ENCODE peak calls at places on chromosomes 4 and X, in nine cellular contexts. S is Peyer's patch, B is A549, C is tibial nerve, P is esophagus squamous epithelium, T is gastrocnemius medialis, X is right lobe of liver, N is stomach, G is erythroblast. K is an unnamed sample.

GRCh38 chr4:3464349-3464905 is 1.3 kb downstream of the DOK7 start:
- DNase-seq in C (no peak), B (no peak), G (no peak), X (no peak), N (no peak), S (no peak), T (no peak), P (no peak), K (no peak)

GRCh38 chrX:108312938-108313337 is 125.3 kb downstream of the COL4A6 start:
- DNase-seq in S (no peak), G (no peak), X (peak), N (peak), C (no peak), T (peak), B (peak), P (no peak), K (peak)

GRCh38 chrX:106917830-106918500 is 2.2 kb upstream of the CLDN2 start:
- DNase-seq in G (no peak), C (no peak), S (no peak), T (no peak), X (no peak), B (peak), P (no peak), N (no peak), K (no peak)

GRCh38 chr4:184812651-184813181 is 13.1 kb downstream of the ACSL1 start:
- DNase-seq in N (no peak), X (no peak), T (no peak), P (no peak), B (no peak), G (no peak), S (no peak), C (no peak), K (no peak)

GRCh38 chr4:84750260-84750955 is 167.5 kb downstream of the CDS1 start:
- DNase-seq in P (no peak), G (peak), T (no peak), X (no peak), S (no peak), C (no peak), N (no peak), B (peak), K (no peak)

GRCh38 chr4:124915073-124915472 is 202.5 kb upstream of the ANKRD50 start:
- DNase-seq in T (no peak), N (no peak), S (no peak), X (no peak), B (no peak), P (no peak), C (no peak), G (no peak), K (no peak)

GRCh38 chrX:21373637-21374162 is 518 bp upstream of the CNKSR2 start:
- DNase-seq in P (no peak), B (peak), C (no peak), N (no peak), S (peak), X (no peak), T (no peak), G (no peak), K (no peak)

GRCh38 chrX:153557618-153558017 is 40.2 kb downstream of the ATP2B3 start:
- DNase-seq in S (no peak), C (no peak), G (no peak), N (no peak), X (no peak), B (no peak), T (no peak), P (no peak), K (no peak)

GRCh38 chr4:53098681-53099121 is 236.6 kb downstream of the RASL11B start:
- DNase-seq in C (no peak), G (no peak), N (no peak), T (no peak), B (no peak), P (no peak), X (no peak), S (no peak), K (no peak)

GRCh38 chr4:26862381-26862915 is 1.8 kb downstream of the STIM2 start:
- DNase-seq in N (no peak), T (no peak), S (no peak), P (no peak), C (no peak), G (no peak), B (no peak), X (no peak), K (no peak)

GRCh38 chr4:138595731-138596465 is 353.7 kb upstream of the SLC7A11 start:
- DNase-seq in B (no peak), T (no peak), N (no peak), S (no peak), C (no peak), X (no peak), P (no peak), G (no peak), K (no peak)

GRCh38 chrX:111375747-111376146 is 36.2 kb downstream of the DCX start:
- DNase-seq in N (no peak), B (no peak), G (no peak), X (no peak), P (no peak), T (no peak), S (no peak), C (no peak), K (no peak)

GRCh38 chrX:123884809-123885408 is 25.1 kb downstream of the XIAP start:
- DNase-seq in P (no peak), N (no peak), C (no peak), S (peak), T (no peak), G (peak), X (no peak), B (peak), K (no peak)

GRCh38 chr4:183142566-183143545 is 43.8 kb downstream of the WWC2 start:
- DNase-seq in N (peak), B (no peak), T (peak), G (peak), X (peak), P (no peak), S (no peak), C (no peak), K (peak)

GRCh38 chr4:126820631-126821030 is 812.1 kb upstream of the INTU start:
- DNase-seq in X (no peak), C (no peak), B (no peak), N (no peak), G (no peak), T (no peak), P (no peak), S (no peak), K (no peak)

GRCh38 chrX:47297874-47298273 is 65.1 kb downstream of the USP11 start:
- DNase-seq in S (no peak), X (no peak), B (no peak), G (no peak), N (peak), P (no peak), C (no peak), T (no peak), K (peak)

GRCh38 chr4:152810715-152811287 is 31.0 kb downstream of the ARFIP1 start:
- DNase-seq in X (no peak), T (no peak), N (no peak), P (no peak), C (no peak), G (no peak), S (no peak), B (no peak), K (no peak)

GRCh38 chrX:46408553-46409407 is 136.4 kb downstream of the ZNF674 start:
- DNase-seq in C (peak), G (peak), B (peak), P (no peak), T (no peak), N (peak), S (peak), X (peak), K (peak)

GRCh38 chrX:44002569-44002968 is 29.4 kb upstream of the NDP start:
- DNase-seq in P (no peak), G (no peak), C (no peak), N (no peak), X (no peak), B (no peak), S (no peak), T (no peak), K (no peak)

DNA sequence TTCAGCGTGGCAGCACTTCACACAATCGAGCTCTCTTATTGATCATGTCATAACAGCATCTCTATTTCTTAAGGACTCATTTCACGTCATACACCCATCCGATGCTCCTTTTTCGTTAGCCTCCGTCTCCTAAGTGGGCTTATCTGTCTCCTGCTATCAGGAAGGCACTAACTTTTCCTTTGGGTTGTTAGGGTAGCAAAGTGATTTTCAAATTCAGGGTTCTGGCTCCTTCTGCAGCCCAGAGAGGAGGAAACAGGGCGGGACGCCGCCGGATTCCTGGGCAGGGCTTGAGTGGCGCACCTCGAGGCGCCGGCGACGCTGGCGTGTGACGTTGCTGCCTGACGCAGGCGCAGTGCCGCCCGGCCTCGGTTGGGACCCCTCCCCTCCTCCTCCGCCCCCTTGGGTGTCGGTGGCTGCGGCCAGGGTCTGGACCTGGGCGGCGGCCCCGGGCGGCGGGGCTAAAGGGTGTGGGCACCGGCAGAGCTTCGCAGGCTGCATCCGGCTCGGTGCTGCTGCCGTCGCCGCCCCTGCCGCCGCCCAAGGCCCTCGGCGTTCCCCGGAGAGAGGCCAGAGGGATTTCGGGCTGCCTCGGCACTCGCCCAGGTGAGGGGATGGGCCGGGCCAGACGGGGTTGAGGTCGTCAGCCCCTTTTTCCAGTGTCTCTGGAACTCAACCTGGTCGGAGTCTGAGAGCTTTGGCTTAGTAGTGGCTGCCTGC is at the start of gene BLTP1:
- DNase-seq in G (peak), X (peak), P (peak), N (peak), B (peak), T (peak), C (peak), S (peak), K (peak)
- TF ChIP-seq POLR2A in G (peak), X (peak), P (peak), N (no peak), B (peak), T (peak), C (peak), S (peak), K (no peak)

GRCh38 chr4:99894998-99895397 is 771 bp upstream of the LAMTOR3 start:
- DNase-seq in P (no peak), B (no peak), S (peak), T (no peak), N (no peak), C (no peak), X (no peak), G (no peak), K (no peak)

GRCh38 chr4:99893029-99893428 is 1.2 kb downstream of the LAMTOR3 start:
- DNase-seq in P (no peak), N (no peak), S (no peak), X (no peak), B (no peak), G (no peak), T (no peak), C (no peak), K (no peak)

DNA sequence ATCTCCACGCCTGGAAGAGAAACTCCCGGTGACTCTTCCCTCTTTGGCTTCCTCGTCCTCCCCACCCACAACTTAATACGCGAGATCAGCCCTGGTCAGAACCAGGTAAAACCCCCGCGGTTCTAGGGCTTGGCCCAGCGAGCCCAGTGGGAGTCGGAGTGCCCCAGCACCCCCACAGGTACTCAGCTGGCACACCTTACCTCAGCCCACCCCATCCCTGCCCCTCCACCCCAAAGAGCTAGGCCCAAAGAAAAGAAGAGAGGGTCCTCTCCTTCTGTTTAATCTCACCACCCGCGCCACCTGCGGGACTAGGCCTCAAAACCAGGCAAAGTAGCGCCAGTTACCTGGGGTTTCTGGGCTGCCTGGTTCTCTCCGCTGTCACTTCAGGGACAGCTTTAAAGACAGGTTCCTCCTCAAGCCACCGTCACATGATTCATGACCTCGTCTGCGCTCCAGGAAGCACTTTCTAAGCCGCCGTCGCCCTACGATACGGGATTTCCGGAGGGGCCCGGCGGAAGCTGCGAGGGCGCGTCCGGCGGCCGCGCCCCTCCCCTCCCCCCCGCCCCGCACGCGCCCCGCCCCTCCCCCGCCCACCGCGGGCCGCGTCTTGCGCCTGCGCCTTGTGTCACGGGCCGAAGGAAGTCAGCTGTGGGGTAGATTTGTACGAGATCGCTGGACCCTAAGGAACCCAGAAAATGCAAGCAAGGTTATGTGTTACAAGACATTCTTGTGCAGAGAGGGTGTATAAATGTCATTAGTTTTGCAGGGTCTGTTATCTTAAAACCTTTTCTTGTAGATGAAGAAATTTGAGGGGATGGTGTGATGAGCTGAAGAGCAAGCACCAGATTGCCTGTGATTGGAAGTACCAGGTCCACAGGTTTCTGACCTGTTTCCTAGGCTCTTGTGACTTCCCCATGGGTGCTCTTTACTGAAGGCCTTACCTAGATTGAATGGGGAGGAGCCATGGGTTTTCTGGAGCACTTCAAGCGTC is at the start of gene LAMTOR3:
- DNase-seq in C (peak), N (peak), G (peak), B (peak), P (peak), T (peak), X (peak), S (peak), K (peak)
- TF ChIP-seq POLR2A in C (no peak), N (no peak), G (peak), B (peak), P (peak), T (peak), X (no peak), S (peak), K (no peak)

GRCh38 chr4:7279902-7280301 is 87.6 kb downstream of the SORCS2 start:
- DNase-seq in G (no peak), C (no peak), B (no peak), X (no peak), P (no peak), S (no peak), N (no peak), T (no peak), K (no peak)
- TF ChIP-seq POLR2A in G (no peak), C (no peak), B (no peak), X (no peak), P (no peak), S (no peak), N (no peak), T (no peak), K (no peak)

GRCh38 chr4:109702950-109703663 is at the start of gene CASP6:
- DNase-seq in C (peak), X (peak), P (peak), S (peak), N (peak), G (peak), T (peak), B (peak), K (peak)
- TF ChIP-seq POLR2A in C (no peak), X (peak), P (peak), S (peak), N (no peak), G (peak), T (peak), B (peak), K (no peak)

GRCh38 chrX:11395859-11396258 is 102.6 kb downstream of the AMELX start:
- DNase-seq in G (no peak), N (no peak), P (no peak), C (no peak), B (no peak), S (no peak), T (no peak), X (no peak), K (no peak)
- TF ChIP-seq POLR2A in G (no peak), N (no peak), P (no peak), C (no peak), B (no peak), S (no peak), T (no peak), X (no peak), K (no peak)

DNA sequence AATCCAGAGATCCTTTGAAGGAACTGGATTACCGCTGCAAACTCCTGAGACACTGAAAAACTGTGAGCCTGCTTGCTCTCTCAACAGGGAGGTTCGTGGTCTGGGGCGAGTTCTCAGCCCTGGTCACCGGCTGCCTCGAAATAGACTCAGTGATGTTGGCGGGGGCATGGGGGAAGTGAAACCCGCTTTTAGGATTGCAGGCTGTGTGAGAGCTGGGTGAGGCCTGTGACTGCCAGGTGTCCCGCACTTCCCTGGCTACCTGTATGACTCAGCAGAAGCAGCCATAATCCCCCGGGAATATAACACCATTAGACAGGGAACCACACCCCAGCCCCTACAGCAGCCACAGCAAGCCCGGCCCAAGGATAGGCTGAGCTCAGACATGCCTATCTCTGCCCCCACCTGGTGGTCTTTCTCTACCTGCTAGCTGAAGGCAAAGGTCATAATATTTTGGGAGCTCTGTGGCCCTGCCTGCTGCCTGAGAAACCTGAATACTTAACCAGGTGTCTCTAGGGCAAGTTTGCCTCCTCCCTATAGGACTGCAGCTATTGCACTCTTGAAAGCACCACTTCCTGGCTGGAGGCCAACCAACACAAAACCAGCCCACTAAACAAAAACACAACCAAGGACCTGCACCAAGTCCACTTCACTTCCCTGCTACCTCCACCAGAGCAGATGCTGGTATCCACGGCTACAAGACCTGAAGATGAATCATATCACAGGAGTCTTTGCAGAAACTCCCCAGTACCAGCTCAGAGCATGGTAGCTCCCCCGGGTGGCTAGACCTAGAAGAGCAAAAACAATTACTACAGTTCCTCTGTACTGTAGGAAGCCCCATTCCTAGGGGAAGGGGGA is 202.0 kb downstream of the RRAGB start:
- DNase-seq in C (no peak), S (peak), B (no peak), X (no peak), P (no peak), G (no peak), T (no peak), N (no peak), K (no peak)
- TF ChIP-seq POLR2A in C (no peak), S (no peak), B (no peak), X (no peak), P (no peak), G (no peak), T (no peak), N (no peak), K (no peak)

DNA sequence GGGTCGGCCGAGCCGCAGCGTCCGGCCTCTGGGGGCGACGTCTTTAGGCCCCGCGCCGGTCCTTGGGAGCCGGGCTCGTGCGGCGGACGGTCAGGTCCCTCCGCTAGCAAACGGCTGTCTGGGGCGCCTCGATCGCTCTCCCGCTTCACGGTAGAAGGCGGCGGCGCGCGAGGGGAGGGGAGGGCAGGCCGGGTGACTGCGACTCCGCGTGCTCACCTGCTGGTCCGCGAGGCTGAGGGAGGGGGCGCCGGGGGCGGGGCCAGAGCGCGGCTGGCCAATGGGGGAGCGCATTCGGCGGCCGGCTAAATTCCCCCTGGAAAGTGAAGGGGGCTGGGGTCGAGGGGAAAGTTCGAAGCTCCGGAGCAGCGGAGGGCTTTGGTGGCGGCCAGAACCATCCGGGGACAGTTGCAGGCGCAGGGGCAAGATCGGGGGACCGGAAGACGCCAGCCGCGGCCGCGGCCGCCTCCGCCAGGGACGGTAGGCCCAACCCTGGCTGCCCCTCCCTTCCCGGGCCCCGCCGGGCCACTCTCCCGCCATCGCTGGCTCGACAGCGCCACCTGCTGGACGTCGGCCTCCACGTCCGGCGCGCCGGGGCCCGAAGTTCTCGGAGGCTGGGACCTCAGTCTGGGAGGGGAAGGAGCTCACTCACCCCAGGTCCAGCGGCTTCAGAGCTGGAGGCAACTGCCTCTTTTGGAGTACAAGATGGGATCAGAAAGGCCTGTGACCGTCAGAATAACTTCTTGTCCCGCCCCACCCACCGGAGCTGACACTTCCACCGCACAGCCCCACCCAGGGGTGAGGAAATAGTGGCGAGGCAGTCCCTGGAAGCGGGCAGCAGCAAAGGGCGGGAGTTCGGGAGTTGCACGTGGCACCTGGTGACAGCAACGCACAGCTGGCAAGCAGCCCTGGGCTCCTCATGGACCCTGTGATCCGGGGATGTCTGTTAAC is 49.9 kb downstream of the ELF4 start:
- DNase-seq in P (peak), G (peak), B (peak), T (peak), X (peak), C (peak), S (peak), N (peak), K (peak)
- TF ChIP-seq POLR2A in P (no peak), G (no peak), B (no peak), T (no peak), X (no peak), C (no peak), S (no peak), N (no peak), K (no peak)